ENCODE peak calls at places on chromosome 1, in eight cellular contexts. Z is AML-193; E is CD8-positive, alpha-beta memory T cell; X is CD4-positive, alpha-beta memory T cell; D is non-pigmented ciliary epithelial cell; P is IMR-90; K is amniotic stem cell; F is activated T-helper 1 cell treated with anti-CD3 and anti-CD28 coated beads, Interleukin-12 subunit alpha, Interleukin-12 subunit beta, Interleukin-2, Interleukin-4 antibody, amounts not matched to agents 30 ng/mL and 10 ng/mL and 1 ng/mL, durations not matched to agents 14 hours and 24 hours and 36 hours. G is an unnamed sample.

GRCh38 chr1:78673120-78673519 is 23.5 kb downstream of the IFI44 start:
- DNase-seq in P (no peak), X (no peak), D (no peak), E (no peak), Z (no peak), F (no peak), K (no peak), G (no peak)

GRCh38 chr1:91555821-91556531 is 55.3 kb downstream of the CDC7 start:
- DNase-seq in P (peak), E (peak), F (peak), K (peak), X (peak), D (peak), Z (no peak), G (no peak)

GRCh38 chr1:53581476-53581875 is 122.3 kb downstream of the DMRTB1 start:
- DNase-seq in D (no peak), E (no peak), P (no peak), F (no peak), X (no peak), Z (no peak), K (no peak), G (no peak)

GRCh38 chr1:206738370-206739366 is 31.9 kb upstream of the IL19 start:
- DNase-seq in P (peak), E (no peak), K (no peak), D (no peak), X (no peak), F (no peak), Z (no peak), G (no peak)

GRCh38 chr1:111236806-111237205 is 9.3 kb downstream of the CHI3L2 start:
- DNase-seq in Z (no peak), X (no peak), E (no peak), K (no peak), P (no peak), D (no peak), F (no peak), G (no peak)

GRCh38 chr1:61273861-61274260 is 191.5 kb downstream of the NFIA start:
- DNase-seq in E (no peak), X (no peak), K (no peak), P (no peak), D (no peak), Z (no peak), F (no peak), G (no peak)

GRCh38 chr1:222777463-222777862 is 37.4 kb upstream of the DISP1 start:
- DNase-seq in X (no peak), K (no peak), P (peak), E (no peak), D (no peak), F (no peak), Z (no peak), G (no peak)

GRCh38 chr1:201025571-201026002 is 2.1 kb upstream of the KIF21B start:
- DNase-seq in X (no peak), Z (peak), P (peak), K (no peak), F (no peak), E (no peak), D (no peak), G (peak)

GRCh38 chr1:26771643-26772321 is 16.0 kb upstream of the PIGV start:
- DNase-seq in X (no peak), Z (no peak), D (peak), P (peak), F (no peak), E (no peak), K (peak), G (no peak)

GRCh38 chr1:2812136-2812535 is 10.6 kb upstream of the TTC34 start:
- DNase-seq in E (no peak), K (no peak), X (no peak), P (no peak), D (no peak), F (no peak), Z (no peak), G (no peak)

GRCh38 chr1:212238552-212238951 is 46.7 kb upstream of the PPP2R5A start:
- DNase-seq in D (no peak), K (no peak), P (no peak), Z (no peak), F (no peak), E (no peak), X (no peak), G (no peak)

GRCh38 chr1:8519167-8519566 is 201.3 kb downstream of the SLC45A1 start:
- DNase-seq in D (no peak), X (no peak), P (no peak), F (no peak), Z (no peak), K (no peak), E (no peak), G (no peak)

GRCh38 chr1:230284891-230285290 is 141.2 kb downstream of the PGBD5 start:
- DNase-seq in Z (no peak), X (no peak), P (no peak), E (no peak), K (no peak), D (no peak), F (no peak), G (no peak)

GRCh38 chr1:155961937-155962336 is 16.4 kb downstream of the ARHGEF2 start:
- DNase-seq in K (peak), Z (no peak), P (peak), E (no peak), F (no peak), X (no peak), D (peak), G (no peak)

GRCh38 chr1:95013948-95014574 is 58.7 kb downstream of the ALG14 start:
- DNase-seq in D (no peak), E (no peak), Z (no peak), F (no peak), X (no peak), P (no peak), K (no peak), G (no peak)

GRCh38 chr1:230834292-230834691 is 34.0 kb downstream of the C1orf198 start:
- DNase-seq in P (no peak), Z (no peak), F (no peak), X (no peak), K (no peak), D (no peak), E (no peak), G (no peak)

GRCh38 chr1:184416476-184416875 is 29.6 kb downstream of the C1orf21 start:
- DNase-seq in Z (no peak), E (no peak), K (no peak), X (no peak), F (no peak), D (no peak), P (peak), G (no peak)

GRCh38 chr1:227255086-227255732 is 63.1 kb downstream of the CDC42BPA start:
- DNase-seq in E (no peak), K (no peak), D (no peak), Z (no peak), X (no peak), F (no peak), P (no peak), G (no peak)

GRCh38 chr1:63779338-63779819 is 5.6 kb downstream of the ROR1 start:
- DNase-seq in Z (no peak), K (no peak), E (no peak), D (no peak), X (no peak), F (no peak), P (peak), G (no peak)

GRCh38 chr1:29836626-29837305 is 600.4 kb downstream of the PTPRU start:
- DNase-seq in D (no peak), P (no peak), K (no peak), Z (no peak), X (no peak), E (no peak), F (no peak), G (no peak)

GRCh38 chr1:53411541-53412152 is 47.6 kb upstream of the DMRTB1 start:
- DNase-seq in F (no peak), Z (no peak), E (no peak), D (no peak), K (no peak), P (peak), X (no peak), G (no peak)

GRCh38 chr1:206783506-206783905 is 11.2 kb upstream of the IL10 start:
- DNase-seq in D (no peak), F (no peak), P (no peak), X (no peak), E (no peak), K (no peak), Z (no peak), G (no peak)

G was measured in nephron progenitor cell.